ENCODE peak calls at places on chromosomes 5 and 9, in eight cellular contexts. One of them, this sample, is unnamed.

GRCh38 chr9:126664893-126665695 is 51.4 kb downstream of the LMX1B start:
- DNase-seq in CD8-positive, alpha-beta T cell: no peak
- DNase-seq in AG08396: no peak
- DNase-seq in posterior cingulate gyrus: no peak
- DNase-seq in mucosa of descending colon: no peak
- DNase-seq in NCI-H460: no peak
- DNase-seq in stimulated activated CD4-positive, alpha-beta T cell treated with anti-CD3 and anti-CD28 coated beads, Interleukin-2, amount 100 ng/mL, for 48 hours: no peak
- DNase-seq in RCC 7860: no peak
- DNase-seq in this sample: peak

GRCh38 chr5:176530406-176530982 is 6.7 kb downstream of the RNF44 start:
- DNase-seq in CD8-positive, alpha-beta T cell: no peak
- DNase-seq in AG08396: no peak
- DNase-seq in posterior cingulate gyrus: peak
- DNase-seq in mucosa of descending colon: peak
- DNase-seq in NCI-H460: no peak
- DNase-seq in stimulated activated CD4-positive, alpha-beta T cell treated with anti-CD3 and anti-CD28 coated beads, Interleukin-2, amount 100 ng/mL, for 48 hours: no peak
- DNase-seq in RCC 7860: no peak
- DNase-seq in this sample: no peak

GRCh38 chr9:121963542-121963995 is 129.5 kb downstream of the TTLL11 start:
- DNase-seq in CD8-positive, alpha-beta T cell: no peak
- DNase-seq in AG08396: no peak
- DNase-seq in posterior cingulate gyrus: no peak
- DNase-seq in mucosa of descending colon: no peak
- DNase-seq in NCI-H460: no peak
- DNase-seq in stimulated activated CD4-positive, alpha-beta T cell treated with anti-CD3 and anti-CD28 coated beads, Interleukin-2, amount 100 ng/mL, for 48 hours: no peak
- DNase-seq in RCC 7860: peak
- DNase-seq in this sample: no peak

GRCh38 chr5:176153741-176154140 is 84.5 kb upstream of the SIMC1 start:
- DNase-seq in CD8-positive, alpha-beta T cell: no peak
- DNase-seq in AG08396: no peak
- DNase-seq in posterior cingulate gyrus: no peak
- DNase-seq in mucosa of descending colon: no peak
- DNase-seq in NCI-H460: no peak
- DNase-seq in stimulated activated CD4-positive, alpha-beta T cell treated with anti-CD3 and anti-CD28 coated beads, Interleukin-2, amount 100 ng/mL, for 48 hours: no peak
- DNase-seq in RCC 7860: no peak
- DNase-seq in this sample: no peak

GRCh38 chr5:50691399-50692016 is 25.1 kb downstream of the PARP8 start:
- DNase-seq in CD8-positive, alpha-beta T cell: no peak
- DNase-seq in AG08396: no peak
- DNase-seq in posterior cingulate gyrus: no peak
- DNase-seq in mucosa of descending colon: no peak
- DNase-seq in NCI-H460: no peak
- DNase-seq in stimulated activated CD4-positive, alpha-beta T cell treated with anti-CD3 and anti-CD28 coated beads, Interleukin-2, amount 100 ng/mL, for 48 hours: no peak
- DNase-seq in RCC 7860: no peak
- DNase-seq in this sample: no peak

GRCh38 chr5:150075233-150075632 is 11.1 kb downstream of the CSF1R start:
- DNase-seq in CD8-positive, alpha-beta T cell: no peak
- DNase-seq in AG08396: no peak
- DNase-seq in posterior cingulate gyrus: peak
- DNase-seq in mucosa of descending colon: peak
- DNase-seq in NCI-H460: no peak
- DNase-seq in stimulated activated CD4-positive, alpha-beta T cell treated with anti-CD3 and anti-CD28 coated beads, Interleukin-2, amount 100 ng/mL, for 48 hours: no peak
- DNase-seq in RCC 7860: no peak
- DNase-seq in this sample: no peak

GRCh38 chr5:15106530-15107283 is 235.1 kb upstream of the ANKH start:
- DNase-seq in CD8-positive, alpha-beta T cell: no peak
- DNase-seq in AG08396: no peak
- DNase-seq in posterior cingulate gyrus: no peak
- DNase-seq in mucosa of descending colon: no peak
- DNase-seq in NCI-H460: no peak
- DNase-seq in stimulated activated CD4-positive, alpha-beta T cell treated with anti-CD3 and anti-CD28 coated beads, Interleukin-2, amount 100 ng/mL, for 48 hours: no peak
- DNase-seq in RCC 7860: no peak
- DNase-seq in this sample: no peak

GRCh38 chr5:74433255-74434123 is 207.0 kb downstream of the ENC1 start:
- DNase-seq in CD8-positive, alpha-beta T cell: no peak
- DNase-seq in AG08396: no peak
- DNase-seq in posterior cingulate gyrus: no peak
- DNase-seq in mucosa of descending colon: no peak
- DNase-seq in NCI-H460: no peak
- DNase-seq in stimulated activated CD4-positive, alpha-beta T cell treated with anti-CD3 and anti-CD28 coated beads, Interleukin-2, amount 100 ng/mL, for 48 hours: no peak
- DNase-seq in RCC 7860: peak
- DNase-seq in this sample: no peak

GRCh38 chr9:132833451-132834130 is 44.5 kb downstream of the AK8 start:
- DNase-seq in CD8-positive, alpha-beta T cell: no peak
- DNase-seq in AG08396: no peak
- DNase-seq in posterior cingulate gyrus: peak
- DNase-seq in mucosa of descending colon: no peak
- DNase-seq in NCI-H460: no peak
- DNase-seq in stimulated activated CD4-positive, alpha-beta T cell treated with anti-CD3 and anti-CD28 coated beads, Interleukin-2, amount 100 ng/mL, for 48 hours: no peak
- DNase-seq in RCC 7860: no peak
- DNase-seq in this sample: peak

GRCh38 chr9:107620801-107621200 is 131.2 kb upstream of the KLF4 start:
- DNase-seq in CD8-positive, alpha-beta T cell: no peak
- DNase-seq in AG08396: no peak
- DNase-seq in posterior cingulate gyrus: no peak
- DNase-seq in mucosa of descending colon: peak
- DNase-seq in NCI-H460: no peak
- DNase-seq in stimulated activated CD4-positive, alpha-beta T cell treated with anti-CD3 and anti-CD28 coated beads, Interleukin-2, amount 100 ng/mL, for 48 hours: no peak
- DNase-seq in RCC 7860: no peak
- DNase-seq in this sample: no peak

GRCh38 chr5:92580814-92581213 is 1000.2 kb downstream of the NR2F1-AS1 start:
- DNase-seq in CD8-positive, alpha-beta T cell: no peak
- DNase-seq in AG08396: no peak
- DNase-seq in posterior cingulate gyrus: no peak
- DNase-seq in mucosa of descending colon: no peak
- DNase-seq in NCI-H460: no peak
- DNase-seq in stimulated activated CD4-positive, alpha-beta T cell treated with anti-CD3 and anti-CD28 coated beads, Interleukin-2, amount 100 ng/mL, for 48 hours: no peak
- DNase-seq in RCC 7860: no peak
- DNase-seq in this sample: no peak

This sample was measured in NCI-H524.